ENCODE peak calls at places on chromosomes 2 and 18, in ten cellular contexts. U is RCC 7860; J is right cardiac atrium; C is breast epithelium; W is mesenteric fat pad; E is activated CD4-positive, alpha-beta T cell treated with anti-CD3 and anti-CD28 coated beads, Interleukin-2, amount 50 U/mL, for 4 hours; M is dorsolateral prefrontal cortex; I is HEK293T; O is AG04449; V is GM23248. H is an unnamed sample.
A peak's percentile ranks its signal among the peaks of the same experiment; 100 is the strongest.

GRCh38 chr18:23053756-23054457 is 81.4 kb upstream of the CABLES1 start:
- DNase-seq in W (no peak), M (no peak), J (peak; percentile 61), I (peak; percentile 67), C (peak; percentile 66), V (peak; percentile 85), E (no peak), O (no peak), U (no peak), H (peak; percentile 17)

GRCh38 chr2:217757108-217757463 is 245.7 kb downstream of the TNS1 start:
- DNase-seq in U (no peak), W (no peak), J (no peak), V (no peak), O (no peak), C (no peak), E (no peak), I (no peak), M (no peak), H (no peak)

GRCh38 chr18:56351911-56352502 is 286.4 kb downstream of the TXNL1 start:
- DNase-seq in E (no peak), W (no peak), C (no peak), V (peak; percentile 4), U (no peak), I (no peak), O (no peak), M (no peak), J (no peak), H (no peak)

GRCh38 chr2:10447300-10448207 is 573 bp downstream of the ODC1 start:
- DNase-seq in W (no peak), U (peak; percentile 36), O (no peak), E (peak; percentile 36), M (no peak), V (peak; percentile 51), J (peak; percentile 85), C (no peak), I (peak; percentile 28), H (peak; percentile 49)

GRCh38 chr2:231710751-231711676 is 2.7 kb downstream of the PTMA start:
- DNase-seq in I (no peak), J (peak; percentile 76), V (peak; percentile 53), O (no peak), E (peak; percentile 12), W (no peak), U (no peak), C (no peak), M (no peak), H (peak; percentile 22)

GRCh38 chr2:187982668-187983067 is 309.0 kb upstream of the GULP1 start:
- DNase-seq in O (peak; percentile 78), M (no peak), V (peak; percentile 88), U (peak; percentile 68), I (no peak), E (no peak), W (no peak), J (peak; percentile 22), C (no peak), H (peak; percentile 33)

GRCh38 chr2:3297523-3297922 is 80.1 kb downstream of the EIPR1 start:
- DNase-seq in E (no peak), W (no peak), J (no peak), O (no peak), C (no peak), U (no peak), V (no peak), M (no peak), I (no peak), H (no peak)

GRCh38 chr2:235669983-235670962 is 176.4 kb downstream of the AGAP1 start:
- DNase-seq in C (peak; percentile 61), V (peak; percentile 96), U (no peak), W (peak; percentile 91), O (no peak), E (no peak), J (peak; percentile 83), I (peak; percentile 30), M (peak; percentile 72), H (peak; percentile 62)

GRCh38 chr2:163341426-163341825 is 394.4 kb downstream of the FIGN start:
- DNase-seq in M (no peak), O (no peak), V (peak; percentile 12), U (peak; percentile 51), J (no peak), I (no peak), E (no peak), C (no peak), W (no peak), H (peak; percentile 14)

GRCh38 chr2:164826293-164827243 is 15.1 kb downstream of the COBLL1 start:
- DNase-seq in U (no peak), J (peak; percentile 77), M (no peak), W (no peak), V (peak; percentile 50), I (no peak), E (no peak), C (no peak), O (no peak), H (peak; percentile 64)

GRCh38 chr2:232229296-232229916 is 149.1 kb upstream of the ALPP start:
- DNase-seq in V (peak; percentile 23), O (no peak), W (no peak), U (peak; percentile 37), J (peak; percentile 75), I (no peak), C (no peak), M (no peak), E (no peak), H (no peak)

GRCh38 chr2:204187513-204188088 is 251.0 kb downstream of the ICOS start:
- DNase-seq in C (no peak), I (no peak), W (no peak), J (no peak), U (peak; percentile 50), M (no peak), O (no peak), E (no peak), V (no peak), H (no peak)

GRCh38 chr2:86201951-86202692 is 2.9 kb downstream of the MRPL35 start:
- DNase-seq in O (no peak), J (no peak), U (no peak), V (peak; percentile 63), M (no peak), I (no peak), W (no peak), C (no peak), E (no peak), H (no peak)

GRCh38 chr2:101509498-101510274 is 34.8 kb upstream of the RFX8 start:
- DNase-seq in V (peak; percentile 57), W (no peak), I (no peak), C (no peak), O (no peak), E (no peak), M (no peak), J (no peak), U (no peak), H (no peak)

GRCh38 chr18:70221156-70221910 is 15.8 kb upstream of the RTTN start:
- DNase-seq in J (no peak), U (no peak), M (no peak), V (no peak), I (no peak), O (no peak), C (no peak), W (no peak), E (no peak), H (no peak)

GRCh38 chr18:59264136-59264571 is 9.1 kb downstream of the RAX start:
- DNase-seq in V (no peak), C (no peak), O (no peak), M (no peak), U (no peak), E (no peak), J (no peak), W (no peak), I (no peak), H (no peak)

GRCh38 chr2:218029366-218030360 is 26.9 kb upstream of the TNS1 start:
- DNase-seq in E (no peak), V (no peak), O (no peak), M (no peak), U (no peak), J (no peak), I (no peak), W (peak; percentile 74), C (no peak), H (no peak)

GRCh38 chr2:173086518-173087213 is 11.0 kb downstream of the MAP3K20 start:
- DNase-seq in E (no peak), W (no peak), C (no peak), V (peak; percentile 69), U (no peak), I (no peak), M (no peak), J (no peak), O (no peak), H (peak; percentile 53)

GRCh38 chr2:3254438-3254941 is 123.1 kb downstream of the EIPR1 start:
- DNase-seq in V (no peak), U (no peak), M (no peak), W (no peak), C (no peak), O (no peak), J (no peak), E (no peak), I (no peak), H (no peak)

GRCh38 chr2:74391209-74391579 is 11.1 kb upstream of the DCTN1 start:
- DNase-seq in U (peak; percentile 19), E (no peak), C (no peak), W (no peak), V (peak; percentile 69), O (no peak), I (peak; percentile 34), J (no peak), M (no peak), H (peak; percentile 24)

H was measured in MCF 10A.